ENCODE peak calls at places on chromosomes 2 and 18, in ten cellular contexts. S is OCI-LY7; K is H7; O is left ventricle myocardium inferior; Z is activated naive CD8-positive, alpha-beta T cell treated with anti-CD3 and anti-CD28 coated beads, Interleukin-2, amount 50 U/mL, for 24 hours; Y is cardiac muscle cell; X is LoVo; T is EH; V is AG09309; J is ascending aorta. I is an unnamed sample.

GRCh38 chr18:50749421-50749820 is 70.4 kb downstream of the MRO start:
- DNase-seq in V (no peak), X (no peak), Y (no peak), J (no peak), S (no peak), T (no peak), Z (no peak), O (no peak), K (no peak), I (no peak)

GRCh38 chr2:142769761-142770160 is 107.7 kb upstream of the KYNU start:
- DNase-seq in V (no peak), K (no peak), T (no peak), O (no peak), J (no peak), Y (no peak), X (no peak), S (no peak), Z (no peak), I (no peak)

GRCh38 chr2:377414-377813 is 89.5 kb upstream of the ALKAL2 start:
- DNase-seq in Y (no peak), J (no peak), Z (no peak), T (no peak), V (no peak), S (no peak), K (no peak), O (no peak), X (no peak), I (no peak)

GRCh38 chr2:218290316-218291261 is 1.7 kb downstream of the TMBIM1 start:
- DNase-seq in Y (no peak), S (peak), X (no peak), V (no peak), Z (peak), J (no peak), T (no peak), K (no peak), O (no peak), I (no peak)

GRCh38 chr2:23602113-23602512 is 217.1 kb downstream of the KLHL29 start:
- DNase-seq in Y (no peak), J (no peak), X (no peak), T (peak), K (no peak), Z (no peak), O (no peak), V (no peak), S (no peak), I (no peak)

GRCh38 chr18:80253871-80254492 is 6.7 kb upstream of the PARD6G start:
- DNase-seq in V (no peak), Z (no peak), J (no peak), K (peak), X (no peak), O (no peak), T (peak), S (peak), Y (no peak), I (no peak)

GRCh38 chr2:46521215-46521683 is 41.9 kb downstream of the TMEM247 start:
- DNase-seq in X (no peak), Y (no peak), V (peak), O (peak), T (peak), S (no peak), K (no peak), Z (no peak), J (peak), I (no peak)

GRCh38 chr2:222756951-222757645 is 85.6 kb downstream of the MOGAT1 start:
- DNase-seq in Y (no peak), S (no peak), T (peak), K (no peak), V (peak), Z (no peak), O (no peak), J (no peak), X (peak), I (no peak)

GRCh38 chr2:95525294-95526035 is 40.9 kb upstream of the TRIM43B start:
- DNase-seq in S (no peak), J (no peak), X (no peak), V (no peak), O (peak), K (no peak), Z (no peak), Y (no peak), T (peak), I (no peak)

GRCh38 chr2:163735692-163736432 is at the start of gene FIGN:
- DNase-seq in Z (no peak), Y (peak), V (peak), K (peak), X (no peak), T (peak), S (no peak), O (peak), J (peak), I (no peak)

GRCh38 chr2:178829299-178829698 is 22.1 kb upstream of the TTN start:
- DNase-seq in T (peak), J (no peak), O (no peak), K (no peak), Z (no peak), Y (no peak), S (no peak), V (no peak), X (no peak), I (no peak)

GRCh38 chr2:215755651-215756350 is 257.6 kb downstream of the MREG start:
- DNase-seq in S (no peak), X (no peak), Y (no peak), K (no peak), Z (no peak), T (peak), J (no peak), V (no peak), O (no peak), I (no peak)

GRCh38 chr18:78929502-78929901 is 50.1 kb upstream of the SALL3 start:
- DNase-seq in S (no peak), O (no peak), T (no peak), K (no peak), Y (no peak), J (no peak), V (no peak), X (no peak), Z (no peak), I (no peak)

GRCh38 chr2:157087373-157088005 is 170.0 kb upstream of the GALNT5 start:
- DNase-seq in V (peak), T (peak), X (no peak), Y (no peak), K (no peak), J (peak), S (no peak), Z (no peak), O (peak), I (no peak)

GRCh38 chr2:223929575-223930001 is 15.5 kb downstream of the WDFY1 start:
- DNase-seq in O (no peak), T (no peak), Y (no peak), K (no peak), V (no peak), Z (no peak), S (no peak), X (no peak), J (no peak), I (no peak)

GRCh38 chr2:237581751-237582746 is 8.5 kb downstream of the RAB17 start:
- DNase-seq in S (peak), Y (peak), Z (peak), O (peak), K (peak), J (peak), T (peak), X (no peak), V (peak), I (no peak)

GRCh38 chr18:3345885-3346284 is 84.0 kb downstream of the MYL12B start:
- DNase-seq in Y (no peak), O (no peak), J (no peak), V (no peak), X (no peak), T (peak), S (no peak), Z (no peak), K (no peak), I (no peak)

GRCh38 chr2:182379235-182379634 is 47.6 kb downstream of the PDE1A start:
- DNase-seq in V (no peak), O (no peak), S (no peak), Y (no peak), J (no peak), X (no peak), Z (no peak), K (no peak), T (peak), I (no peak)

GRCh38 chr2:9463698-9464034 is 10.7 kb upstream of the IAH1 start:
- DNase-seq in Z (peak), X (no peak), V (no peak), J (no peak), S (peak), Y (no peak), T (peak), K (no peak), O (no peak), I (no peak)

GRCh38 chr2:164840458-164840929 is 1.1 kb downstream of the COBLL1 start:
- DNase-seq in Z (peak), T (peak), Y (peak), K (peak), V (no peak), S (no peak), X (peak), O (peak), J (peak), I (no peak)

GRCh38 chr2:77633601-77634000 is 111.4 kb upstream of the LRRTM4 start:
- DNase-seq in T (no peak), V (no peak), S (no peak), X (no peak), O (no peak), J (no peak), Z (no peak), Y (no peak), K (no peak), I (no peak)

GRCh38 chr2:75481041-75481836 is 79.5 kb downstream of the EVA1A start:
- DNase-seq in X (no peak), T (peak), S (peak), Y (no peak), Z (no peak), O (no peak), J (no peak), K (no peak), V (no peak), I (no peak)

GRCh38 chr2:105329197-105329554 is 359 bp downstream of the TGFBRAP1 start:
- DNase-seq in S (peak), Z (peak), Y (no peak), K (no peak), T (peak), V (no peak), X (no peak), J (no peak), O (no peak), I (no peak)

GRCh38 chr2:174918886-174919526 is 86.2 kb downstream of the CHN1 start:
- DNase-seq in J (no peak), S (no peak), X (no peak), O (no peak), T (no peak), Z (no peak), Y (peak), K (no peak), V (no peak), I (no peak)